ENCODE peak calls at places on chromosomes 6 and 20, in six cellular contexts. Z is natural killer cell treated with Interleukin-12 subunit alpha and Interleukin-12 subunit beta and Interleukin-15 and Interleukin-18, amount 100 ng/mL, for 72 hours; A is B cell; K is endothelial cell; P is Calu3; W is kidney glomerular epithelial cell. J is an unnamed sample.

GRCh38 chr20:3085571-3086072 is 1.1 kb upstream of the AVP start:
- DNase-seq in Z (no peak), A (no peak), K (no peak), P (no peak), W (no peak), J (no peak)

GRCh38 chr6:125511809-125512341 is 210.1 kb upstream of the HDDC2 start:
- DNase-seq in Z (no peak), A (no peak), K (no peak), P (no peak), W (no peak), J (no peak)

GRCh38 chr6:166019214-166019613 is 148.4 kb downstream of the TBXT start:
- DNase-seq in Z (no peak), A (no peak), K (no peak), P (no peak), W (no peak), J (no peak)

GRCh38 chr20:21102252-21102609 is 3.9 kb downstream of the LINC00237 start:
- DNase-seq in Z (no peak), A (no peak), K (peak), P (no peak), W (no peak), J (no peak)

GRCh38 chr6:34300332-34300751 is 51.5 kb upstream of the SMIM29 start:
- DNase-seq in Z (no peak), A (peak), K (no peak), P (no peak), W (no peak), J (no peak)

GRCh38 chr6:30960907-30961673 is 20.3 kb downstream of the MUCL3 start:
- DNase-seq in Z (no peak), A (no peak), K (no peak), P (no peak), W (no peak), J (no peak)

GRCh38 chr6:16921399-16922110 is 160.3 kb upstream of the ATXN1 start:
- DNase-seq in Z (no peak), A (no peak), K (no peak), P (no peak), W (no peak), J (no peak)

GRCh38 chr6:111503660-111504059 is 20.6 kb upstream of the REV3L start:
- DNase-seq in Z (no peak), A (no peak), K (no peak), P (no peak), W (no peak), J (no peak)

GRCh38 chr6:136927313-136927712 is 5.2 kb downstream of the SLC35D3 start:
- DNase-seq in Z (no peak), A (peak), K (peak), P (peak), W (no peak), J (no peak)

GRCh38 chr20:19621072-19621471 is 137.0 kb upstream of the RIN2 start:
- DNase-seq in Z (no peak), A (no peak), K (no peak), P (no peak), W (peak), J (no peak)

GRCh38 chr6:113219783-113220182 is 637.4 kb upstream of the MARCKS start:
- DNase-seq in Z (no peak), A (no peak), K (no peak), P (no peak), W (no peak), J (no peak)

GRCh38 chr6:6784514-6785162 is 196.1 kb downstream of the LY86 start:
- DNase-seq in Z (no peak), A (no peak), K (no peak), P (no peak), W (no peak), J (no peak)

GRCh38 chr6:46201701-46202100 is 30.9 kb upstream of the ENPP5 start:
- DNase-seq in Z (no peak), A (no peak), K (no peak), P (no peak), W (no peak), J (no peak)

GRCh38 chr6:107655245-107655644 is 165.3 kb downstream of the SOBP start:
- DNase-seq in Z (no peak), A (no peak), K (peak), P (no peak), W (no peak), J (no peak)

GRCh38 chr20:46330072-46330763 is 21.9 kb upstream of the CDH22 start:
- DNase-seq in Z (no peak), A (no peak), K (no peak), P (no peak), W (no peak), J (peak)

GRCh38 chr6:111427341-111428116 is 55.5 kb downstream of the REV3L start:
- DNase-seq in Z (no peak), A (peak), K (no peak), P (peak), W (peak), J (no peak)

GRCh38 chr6:139800837-139801236 is 426.4 kb upstream of the CITED2 start:
- DNase-seq in Z (no peak), A (no peak), K (no peak), P (no peak), W (no peak), J (no peak)

GRCh38 chr6:30645989-30646388 is 944 bp upstream of the C6orf136 start:
- DNase-seq in Z (no peak), A (no peak), K (no peak), P (no peak), W (no peak), J (no peak)

GRCh38 chr20:2889209-2889608 is 15.9 kb downstream of the PTPRA start:
- DNase-seq in Z (no peak), A (no peak), K (no peak), P (no peak), W (no peak), J (no peak)

GRCh38 chr6:73108949-73109348 is 116.3 kb downstream of the KHDC1L start:
- DNase-seq in Z (no peak), A (no peak), K (no peak), P (no peak), W (no peak), J (no peak)

GRCh38 chr6:63864934-63865333 is 229.3 kb downstream of the PHF3 start:
- DNase-seq in Z (no peak), A (no peak), K (no peak), P (no peak), W (no peak), J (no peak)

GRCh38 chr6:165636415-165637048 is 26.5 kb downstream of the PDE10A start:
- DNase-seq in Z (no peak), A (no peak), K (no peak), P (no peak), W (no peak), J (no peak)

GRCh38 chr20:52593634-52594033 is 378.5 kb upstream of the TSHZ2 start:
- DNase-seq in Z (no peak), A (no peak), K (no peak), P (no peak), W (no peak), J (no peak)

GRCh38 chr20:59004493-59004762 is 2.6 kb downstream of the CTSZ start:
- DNase-seq in Z (no peak), A (no peak), K (no peak), P (no peak), W (no peak), J (peak)

GRCh38 chr6:24358219-24358821 is 461 bp upstream of the DCDC2 start:
- DNase-seq in Z (no peak), A (no peak), K (no peak), P (peak), W (no peak), J (peak)

GRCh38 chr20:2537101-2537500 is 728 bp downstream of the TMC2 start:
- DNase-seq in Z (no peak), A (no peak), K (no peak), P (no peak), W (no peak), J (no peak)

J was measured in thyroid gland.